ENCODE peak calls at places on chromosome X, in five cellular contexts. A, J, P, S and F are unnamed samples. For H3K4me1, the result is how much of the 10 kb centered on the place peaks cover.

GRCh38 chrX:39125834-39126233 is 324.6 kb downstream of the MID1IP1 start:
- DNase-seq in A (no peak), J (no peak), P (no peak), S (no peak), F (no peak)

GRCh38 chrX:110531873-110532272 is 173.2 kb downstream of the RTL9 start:
- DNase-seq in A (no peak), J (no peak), P (no peak), S (no peak), F (no peak)

GRCh38 chrX:70454441-70455365 is 10.1 kb downstream of the DLG3 start:
- DNase-seq in A (peak), J (peak), P (peak), S (peak), F (peak)

GRCh38 chrX:36859231-36859630 is 148.9 kb upstream of the FAM47C start:
- DNase-seq in A (no peak), J (no peak), P (no peak), S (no peak), F (no peak)

GRCh38 chrX:41027388-41027787 is 57.9 kb upstream of the USP9X start:
- DNase-seq in A (no peak), J (no peak), P (no peak), S (no peak), F (no peak)

GRCh38 chrX:135421932-135422809 is at the start of gene SMIM10L2A:
- DNase-seq in A (peak), J (no peak), P (no peak), S (no peak), F (no peak)

GRCh38 chrX:131763674-131764073 is 219.8 kb downstream of the OR13H1 start:
- DNase-seq in A (peak), J (peak), P (peak), S (peak), F (no peak)

GRCh38 chrX:10387011-10387410 is 230.2 kb downstream of the CLCN4 start:
- DNase-seq in A (no peak), J (no peak), P (no peak), S (no peak), F (no peak)

GRCh38 chrX:81206471-81206870 is 4.6 kb downstream of the SH3BGRL start:
- DNase-seq in A (no peak), J (no peak), P (no peak), S (no peak), F (no peak)

GRCh38 chrX:118698516-118699247 is 28.7 kb upstream of the IL13RA1 start:
- DNase-seq in A (no peak), J (no peak), P (no peak), S (no peak), F (no peak)

GRCh38 chrX:682892-683291 is 52.3 kb downstream of the SHOX start:
- DNase-seq in A (no peak), J (no peak), P (no peak), S (no peak), F (no peak)

GRCh38 chrX:86121916-86122315 is 26.3 kb upstream of the DACH2 start:
- DNase-seq in A (no peak), J (no peak), P (no peak), S (no peak), F (no peak)

GRCh38 chrX:125293792-125294780 is 25.6 kb upstream of the TEX13C start:
- DNase-seq in A (no peak), J (no peak), P (no peak), S (no peak), F (no peak)

GRCh38 chrX:12970691-12971202 is 4.2 kb upstream of the TMSB4X start:
- DNase-seq in A (no peak), J (peak), P (no peak), S (peak), F (peak)

GRCh38 chrX:40099046-40099968 is 1.5 kb upstream of the BCOR start:
- DNase-seq in A (peak), J (no peak), P (no peak), S (no peak), F (no peak)

GRCh38 chrX:133290076-133290475 is 71.9 kb upstream of the TFDP3 start:
- DNase-seq in A (no peak), J (no peak), P (no peak), S (no peak), F (no peak)

GRCh38 chrX:133609151-133609550 is 193.9 kb upstream of the GPC4 start:
- DNase-seq in A (no peak), J (no peak), P (no peak), S (no peak), F (no peak)

GRCh38 chrX:153460826-153461225 is 9.6 kb downstream of the HAUS7 start:
- DNase-seq in A (peak), J (peak), P (peak), S (peak), F (peak)

DNA sequence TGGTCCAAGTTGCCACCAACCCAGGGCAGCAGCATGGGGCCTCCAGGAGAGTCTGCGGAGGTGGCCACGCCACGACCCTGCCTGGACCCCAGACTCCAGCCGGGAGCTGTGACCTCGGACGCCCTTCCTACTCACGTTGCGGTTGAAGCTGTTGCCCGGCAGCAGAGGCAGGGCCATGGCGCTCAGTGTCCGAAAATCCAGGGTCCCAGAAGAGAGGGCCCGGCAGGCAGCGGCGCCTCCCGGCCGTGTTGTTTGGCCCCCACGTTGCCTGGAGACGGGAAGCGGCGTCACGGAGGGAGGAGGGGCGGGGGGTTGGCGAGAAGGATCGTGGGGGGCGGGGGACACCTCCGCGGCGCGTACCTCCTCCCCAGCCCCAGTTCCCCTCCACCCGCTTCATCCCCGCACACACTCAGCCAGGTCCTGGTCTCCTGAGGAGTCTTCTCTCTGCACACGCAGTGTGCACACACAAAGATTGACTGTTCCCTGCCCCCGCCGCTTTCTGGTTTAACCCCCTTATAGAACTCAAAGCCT is at the start of gene EFHC2:
- DNase-seq in A (peak), J (peak), P (peak), S (peak), F (peak)
- H3K4me3 ChIP-seq in A (peak), J (peak), P (peak), S (peak), F (peak)

DNA sequence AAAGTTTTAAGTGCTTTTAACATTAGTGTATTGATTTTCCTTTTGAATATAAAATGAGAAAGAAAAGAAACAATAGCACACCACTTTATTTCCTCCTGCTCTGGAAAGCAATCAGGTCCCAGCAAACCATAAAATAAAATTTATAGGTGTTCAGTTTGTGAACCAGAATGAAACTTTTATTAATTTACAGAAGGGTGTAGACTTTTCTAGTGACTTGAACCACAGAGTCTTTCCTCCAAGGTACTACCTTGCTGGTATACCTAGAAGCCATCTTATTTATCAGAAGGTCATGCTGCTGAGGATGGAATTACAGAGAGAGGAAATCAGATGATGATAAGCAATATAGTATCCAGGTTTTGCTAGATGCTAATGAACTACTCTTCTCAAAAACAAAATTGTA is 27.6 kb upstream of the RPS6KA3 start:
- DNase-seq in A (no peak), J (no peak), P (no peak), S (no peak), F (no peak)
- H3K27ac ChIP-seq in A (no peak), J (no peak), P (no peak), S (no peak), F (no peak)

GRCh38 chrX:30800901-30801300 is 88.2 kb downstream of the TAB3 start:
- DNase-seq in A (no peak), J (no peak), P (peak), S (no peak), F (no peak)

GRCh38 chrX:30795981-30796958 is 92.8 kb downstream of the TAB3 start:
- DNase-seq in A (no peak), J (no peak), P (peak), S (no peak), F (no peak)

GRCh38 chrX:30799327-30799726 is 89.7 kb downstream of the TAB3 start:
- DNase-seq in A (no peak), J (no peak), P (no peak), S (no peak), F (no peak)

GRCh38 chrX:30794497-30794896 is 94.6 kb downstream of the TAB3 start:
- DNase-seq in A (no peak), J (no peak), P (no peak), S (no peak), F (no peak)

DNA sequence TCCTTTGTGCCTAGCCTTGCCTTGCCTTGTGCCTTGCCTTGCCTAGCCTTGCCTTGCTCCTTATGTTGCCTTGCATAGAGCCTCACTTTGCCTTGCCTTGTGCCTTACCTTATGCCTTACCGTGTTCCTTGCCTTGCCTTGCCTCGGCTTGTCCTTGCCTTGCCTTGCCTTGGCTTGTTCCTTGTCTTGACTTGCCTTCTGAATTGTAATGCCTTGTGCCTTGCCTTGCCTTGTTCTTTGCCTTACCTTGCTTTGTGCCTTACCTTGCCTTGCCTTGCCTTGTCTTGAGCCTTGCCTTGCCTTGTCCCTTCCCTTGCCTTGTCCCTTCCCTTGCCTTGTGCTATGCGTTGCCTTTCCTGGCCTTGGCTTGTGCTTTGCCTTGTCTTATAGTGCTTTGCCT is 90.2 kb downstream of the TAB3 start:
- DNase-seq in A (no peak), J (no peak), P (no peak), S (no peak), F (no peak)
- H3K4me1 ChIP-seq in A (under half), J (under half), P (under half), S (under half), F (under half)

GRCh38 chrX:15673970-15674369 is 9.4 kb upstream of the CLTRN start:
- DNase-seq in A (no peak), J (no peak), P (no peak), S (no peak), F (peak)
- H3K4me3 ChIP-seq in A (peak), J (no peak), P (peak), S (peak), F (peak)